ENCODE peak calls at places on chromosome 17, in seven cellular contexts. E, L, K, D, U, N and V are unnamed samples.

GRCh38 chr17:61474235-61474927 is 22.2 kb downstream of the TBX4 start:
- DNase-seq in N (no peak), L (no peak), E (no peak), D (no peak), K (no peak), U (peak), V (no peak)

GRCh38 chr17:39769974-39770587 is 32.3 kb downstream of the GRB7 start:
- DNase-seq in L (no peak), K (no peak), N (peak), D (peak), E (peak), U (peak), V (peak)

GRCh38 chr17:68491381-68491849 is 20.8 kb upstream of the PRKAR1A start:
- DNase-seq in L (no peak), E (no peak), D (no peak), N (no peak), K (no peak), U (no peak), V (no peak)

GRCh38 chr17:59331929-59332889 is 754 bp downstream of the YPEL2 start:
- DNase-seq in E (no peak), L (peak), K (no peak), U (peak), D (no peak), N (no peak), V (peak)

GRCh38 chr17:869567-870530 is 87.7 kb downstream of the MRM3 start:
- DNase-seq in K (no peak), N (no peak), E (no peak), D (no peak), L (no peak), U (peak), V (peak)

GRCh38 chr17:81735181-81736102 is 23.4 kb downstream of the SLC25A10 start:
- DNase-seq in N (peak), D (no peak), L (no peak), K (no peak), E (no peak), U (peak), V (no peak)

GRCh38 chr17:44417553-44417952 is 28.1 kb upstream of the ITGA2B start:
- DNase-seq in U (peak), K (no peak), N (no peak), E (no peak), L (no peak), D (peak), V (peak)

GRCh38 chr17:71681427-71682173 is 439.2 kb upstream of the SOX9 start:
- DNase-seq in E (no peak), L (no peak), K (no peak), N (no peak), U (no peak), D (no peak), V (no peak)

GRCh38 chr17:41784207-41784744 is 2.2 kb downstream of the JUP start:
- DNase-seq in E (no peak), U (peak), D (no peak), K (no peak), L (peak), N (peak), V (peak)

GRCh38 chr17:48175692-48176450 is 68.3 kb downstream of the SNX11 start:
- DNase-seq in K (no peak), E (no peak), L (no peak), N (no peak), U (peak), D (no peak), V (peak)

GRCh38 chr17:39696731-39697130 is 3.1 kb upstream of the ERBB2 start:
- DNase-seq in D (no peak), U (no peak), E (no peak), N (no peak), K (no peak), L (no peak), V (no peak)